ENCODE peak calls at places on chromosomes 6 and 20, in four cellular contexts. Y, W, D and F are unnamed samples.
A peak's percentile ranks its signal among the peaks of the same experiment; 100 is the strongest.

GRCh38 chr6:107106165-107106564 is 9.2 kb downstream of the BEND3 start:
- DNase-seq in Y (no peak), W (no peak), D (no peak), F (no peak)

GRCh38 chr6:137869781-137870180 is 2.7 kb downstream of the TNFAIP3 start:
- DNase-seq in D (no peak), W (no peak), Y (no peak), F (no peak)

GRCh38 chr20:12287575-12287974 is 369.9 kb downstream of the BTBD3 start:
- DNase-seq in Y (no peak), W (no peak), D (no peak), F (no peak)

GRCh38 chr6:141976994-141977393 is 155.7 kb upstream of the GJE1 start:
- DNase-seq in Y (no peak), W (no peak), D (no peak), F (no peak)

GRCh38 chr6:117481278-117481925 is 1.1 kb upstream of the DCBLD1 start:
- DNase-seq in Y (no peak), D (peak; percentile 17), W (no peak), F (no peak)

GRCh38 chr6:131317516-131317915 is 182.2 kb downstream of the AKAP7 start:
- DNase-seq in D (no peak), Y (no peak), W (peak; percentile 6), F (no peak)

GRCh38 chr20:40134176-40134575 is 554.9 kb downstream of the MAFB start:
- DNase-seq in D (no peak), W (no peak), Y (no peak), F (no peak)

GRCh38 chr6:31736768-31737314 is 511 bp upstream of the CLIC1 start:
- DNase-seq in D (no peak), Y (no peak), W (no peak), F (no peak)

GRCh38 chr6:15474196-15474595 is 188.6 kb downstream of the DTNBP1 start:
- DNase-seq in W (peak; percentile 70), D (no peak), Y (no peak), F (no peak)

GRCh38 chr6:163296835-163297519 is 117.5 kb upstream of the QKI start:
- DNase-seq in D (no peak), W (no peak), Y (no peak), F (no peak)

GRCh38 chr6:42441059-42441471 is 10.7 kb downstream of the TRERF1 start:
- DNase-seq in D (no peak), Y (no peak), W (peak; percentile 81), F (no peak)

GRCh38 chr6:141307309-141307998 is 825.3 kb upstream of the GJE1 start:
- DNase-seq in Y (no peak), W (no peak), D (no peak), F (no peak)

GRCh38 chr6:140806431-140806830 is 1326.3 kb upstream of the GJE1 start:
- DNase-seq in W (peak; percentile 5), Y (no peak), D (no peak), F (no peak)

GRCh38 chr20:19817017-19817416 is 59.0 kb downstream of the RIN2 start:
- DNase-seq in Y (no peak), W (peak; percentile 98), D (no peak), F (peak; percentile 88)

GRCh38 chr20:19813839-19814238 is 55.8 kb downstream of the RIN2 start:
- DNase-seq in D (no peak), W (peak; percentile 34), Y (no peak), F (no peak)

GRCh38 chr20:19816386-19816785 is 58.3 kb downstream of the RIN2 start:
- DNase-seq in W (no peak), Y (no peak), D (no peak), F (no peak)

GRCh38 chr20:19814241-19814640 is 56.2 kb downstream of the RIN2 start:
- DNase-seq in Y (no peak), W (no peak), D (no peak), F (peak; percentile 26)

DNA sequence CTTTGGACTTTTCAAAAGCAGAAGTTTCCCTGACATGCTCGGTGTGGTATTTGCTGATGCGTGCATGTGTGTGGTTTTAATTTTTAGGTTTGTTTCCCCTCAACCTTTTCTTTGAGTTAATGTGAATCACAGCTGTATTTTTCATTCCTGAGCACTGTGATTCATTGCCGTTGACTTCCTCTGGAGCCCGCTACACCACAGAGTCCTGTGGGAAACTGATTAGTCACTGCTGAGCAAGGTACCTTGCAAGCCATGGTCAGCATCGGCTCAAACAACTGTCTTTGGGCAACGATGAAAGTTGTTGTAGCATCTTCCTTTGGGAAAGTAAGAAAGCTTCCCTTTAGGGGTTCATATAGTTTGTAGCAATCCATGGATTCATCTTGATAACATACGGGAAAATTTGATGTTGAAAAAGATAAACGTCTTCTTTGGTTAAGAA is 57.5 kb downstream of the RIN2 start:
- DNase-seq in W (peak; percentile 99), D (no peak), Y (no peak), F (peak; percentile 96)
- TF ChIP-seq BHLHE40 in W (peak; percentile 68), D (no peak), Y (no peak), F (no peak)

GRCh38 chr6:10422282-10423034 is 7.6 kb upstream of the TFAP2A start:
- DNase-seq in W (no peak), D (no peak), Y (no peak), F (no peak)
- TF ChIP-seq ELK1 in W (no peak), D (no peak), Y (no peak), F (no peak)

DNA sequence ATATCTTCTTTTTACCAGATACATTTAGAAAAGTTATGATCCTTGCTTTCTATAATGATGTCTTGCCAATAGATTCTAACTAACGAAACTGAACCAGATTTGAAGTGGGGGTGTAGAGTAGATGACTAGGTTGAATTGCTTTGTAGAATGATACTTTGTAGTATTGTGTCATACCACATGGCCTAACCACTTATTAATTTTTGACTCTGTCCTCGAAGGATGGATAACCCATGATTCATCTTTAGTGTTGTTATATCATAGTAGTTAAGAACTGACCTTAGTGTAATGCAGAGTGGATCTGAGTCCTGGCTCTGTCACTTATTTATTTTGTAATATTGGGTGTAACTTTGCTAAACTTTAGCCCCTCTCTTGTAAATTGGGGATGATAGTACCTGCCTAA is 4.5 kb downstream of the PHF3 start:
- DNase-seq in D (no peak), Y (no peak), W (peak; percentile 79), F (no peak)
- TF ChIP-seq BHLHE40 in D (no peak), Y (no peak), W (no peak), F (no peak)

GRCh38 chr20:44714701-44715494 is at the start of gene CCN5:
- DNase-seq in W (peak; percentile 64), Y (no peak), D (peak; percentile 44), F (peak; percentile 79)

GRCh38 chr20:44714102-44714700 is 968 bp upstream of the CCN5 start:
- DNase-seq in W (no peak), Y (no peak), D (no peak), F (no peak)

GRCh38 chr20:44709797-44710196 is 5.4 kb upstream of the CCN5 start:
- DNase-seq in D (no peak), W (no peak), Y (no peak), F (no peak)

GRCh38 chr20:44709380-44709779 is 5.8 kb upstream of the CCN5 start:
- DNase-seq in D (no peak), W (no peak), Y (no peak), F (no peak)

GRCh38 chr20:44711237-44711636 is 3.9 kb upstream of the CCN5 start:
- DNase-seq in Y (no peak), W (peak; percentile 34), D (no peak), F (no peak)
- TF ChIP-seq ELK1 in Y (no peak), W (no peak), D (no peak), F (no peak)

GRCh38 chr6:110041830-110042229 is 63.7 kb downstream of the GPR6 start:
- DNase-seq in D (no peak), Y (no peak), W (no peak), F (no peak)

GRCh38 chr6:110039364-110039995 is 61.4 kb downstream of the GPR6 start:
- DNase-seq in W (peak; percentile 87), D (peak; percentile 69), Y (peak; percentile 65), F (peak; percentile 83)

GRCh38 chr6:110040716-110041115 is 62.6 kb downstream of the GPR6 start:
- DNase-seq in D (no peak), Y (no peak), W (no peak), F (no peak)

GRCh38 chr6:110041149-110041548 is 63.0 kb downstream of the GPR6 start:
- DNase-seq in Y (no peak), W (no peak), D (no peak), F (no peak)

DNA sequence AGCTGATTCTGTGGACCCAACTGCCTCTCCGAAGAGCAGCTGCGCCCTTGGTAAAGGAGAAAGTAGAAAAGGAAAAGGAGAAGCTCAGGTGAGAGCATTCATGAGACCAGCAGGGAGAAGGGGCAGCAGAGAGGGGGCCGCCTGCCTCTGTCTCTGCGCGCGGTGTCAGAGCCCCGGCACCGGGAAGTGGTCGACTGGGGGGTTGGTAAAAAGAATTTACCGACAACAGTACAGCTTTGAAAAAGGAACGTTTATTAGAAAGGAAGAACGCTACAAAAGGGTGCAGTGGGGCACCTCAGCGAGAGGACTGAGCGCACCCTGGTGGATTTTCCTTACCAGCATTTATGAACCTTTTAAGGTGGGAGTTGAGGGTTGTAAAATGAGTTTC is 61.9 kb downstream of the GPR6 start:
- DNase-seq in D (no peak), W (peak; percentile 9), Y (no peak), F (peak; percentile 12)
- TF ChIP-seq BHLHE40 in D (no peak), W (no peak), Y (no peak), F (no peak)

DNA sequence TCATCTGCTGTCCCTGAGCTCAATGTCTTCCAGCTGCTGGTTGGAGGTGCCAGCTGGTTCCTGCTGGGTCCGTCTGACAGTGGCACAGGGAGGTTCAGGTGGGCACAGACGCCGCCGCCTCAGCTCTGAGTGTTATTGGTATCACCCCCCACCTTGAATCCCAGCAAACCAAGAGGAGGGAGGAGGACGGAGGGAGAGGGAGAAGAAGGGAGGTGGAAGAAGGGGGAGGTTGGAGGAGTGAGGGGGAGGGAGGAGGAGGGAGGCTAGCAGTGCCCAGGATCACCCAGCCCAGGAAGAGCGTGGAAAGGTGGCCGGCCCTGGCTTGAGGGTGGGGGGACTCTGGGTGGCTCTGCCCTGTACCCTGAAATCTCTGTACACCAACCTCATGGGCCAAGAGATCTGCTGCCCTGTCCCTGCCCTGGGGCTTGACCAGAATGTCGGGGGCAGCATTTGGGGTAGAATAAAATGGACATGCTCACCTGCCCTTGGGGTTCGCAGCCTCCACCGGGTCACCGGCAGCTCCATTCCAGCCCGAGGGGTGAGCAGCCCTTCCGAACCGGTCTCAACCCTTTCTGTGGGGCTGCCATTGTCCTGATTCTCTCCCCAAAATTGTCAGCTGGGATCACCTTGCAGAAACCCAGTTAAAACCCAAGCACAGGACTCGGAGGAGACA is 17.1 kb downstream of the NTSR1 start:
- DNase-seq in Y (no peak), D (no peak), W (no peak), F (no peak)
- TF ChIP-seq ELK1 in Y (no peak), D (no peak), W (no peak), F (no peak)